ENCODE peak calls at places on chromosomes 7 and 10, in seven cellular contexts. W is mammary epithelial cell; Q is ovary; L is SK-N-MC; T is CD8-positive, alpha-beta T cell; M is tibial artery; P is CD8-positive, alpha-beta memory T cell. F is an unnamed sample.

GRCh38 chr10:91908358-91909177 is 718 bp downstream of the FGFBP3 start:
- DNase-seq in W (peak; percentile 71), Q (peak; percentile 55), L (no peak), T (peak; percentile 75), M (peak; percentile 72), P (peak; percentile 76), F (peak; percentile 67)

GRCh38 chr7:116524609-116525297 is at the start of gene CAV1:
- DNase-seq in W (peak; percentile 98), Q (peak; percentile 88), L (peak; percentile 87), T (peak; percentile 42), M (peak; percentile 89), P (peak; percentile 39), F (peak; percentile 58)

GRCh38 chr7:148699024-148699771 is 495 bp downstream of the CUL1 start:
- DNase-seq in W (peak; percentile 64), Q (peak; percentile 76), L (no peak), T (peak; percentile 59), M (peak; percentile 58), P (no peak), F (peak; percentile 68)

GRCh38 chr7:156064921-156065386 is 252.7 kb upstream of the SHH start:
- DNase-seq in W (peak; percentile 29), Q (no peak), L (no peak), T (no peak), M (no peak), P (no peak), F (no peak)

GRCh38 chr10:17742918-17743317 is 9.1 kb upstream of the TMEM236 start:
- DNase-seq in W (peak; percentile 19), Q (peak; percentile 57), L (no peak), T (peak; percentile 63), M (peak; percentile 56), P (peak; percentile 49), F (no peak)

GRCh38 chr7:42611961-42612360 is 299.9 kb downstream of the C7orf25 start:
- DNase-seq in W (no peak), Q (no peak), L (no peak), T (no peak), M (no peak), P (no peak), F (no peak)

GRCh38 chr10:59877191-59877671 is 29.1 kb downstream of the CCDC6 start:
- DNase-seq in W (no peak), Q (no peak), L (no peak), T (no peak), M (no peak), P (no peak), F (no peak)

GRCh38 chr7:40580776-40581175 is 446.0 kb downstream of the SUGCT start:
- DNase-seq in W (no peak), Q (no peak), L (no peak), T (no peak), M (no peak), P (no peak), F (no peak)

GRCh38 chr10:2122431-2123124 is 385.3 kb upstream of the ADARB2 start:
- DNase-seq in W (peak; percentile 44), Q (no peak), L (no peak), T (no peak), M (no peak), P (no peak), F (no peak)

GRCh38 chr7:98240961-98241673 is 10.9 kb downstream of the TECPR1 start:
- DNase-seq in W (no peak), Q (no peak), L (no peak), T (no peak), M (no peak), P (peak; percentile 22), F (no peak)

GRCh38 chr10:126156012-126156411 is 232.3 kb downstream of the ADAM12 start:
- DNase-seq in W (peak; percentile 3), Q (no peak), L (no peak), T (no peak), M (no peak), P (no peak), F (no peak)

GRCh38 chr7:13057462-13058200 is 370.2 kb downstream of the ARL4A start:
- DNase-seq in W (no peak), Q (no peak), L (no peak), T (no peak), M (no peak), P (no peak), F (no peak)

GRCh38 chr10:131444862-131445461 is 133.4 kb upstream of the TCERG1L start:
- DNase-seq in W (no peak), Q (no peak), L (no peak), T (no peak), M (no peak), P (no peak), F (no peak)

GRCh38 chr10:110358869-110359629 is 54.3 kb upstream of the SMNDC1 start:
- DNase-seq in W (peak; percentile 84), Q (no peak), L (no peak), T (no peak), M (no peak), P (no peak), F (no peak)

GRCh38 chr10:54159924-54160323 is 641.1 kb downstream of the PCDH15 start:
- DNase-seq in W (no peak), Q (no peak), L (no peak), T (no peak), M (no peak), P (no peak), F (no peak)

GRCh38 chr7:48171190-48171589 is at the start of gene ABCA13:
- DNase-seq in W (peak; percentile 83), Q (no peak), L (no peak), T (no peak), M (no peak), P (no peak), F (no peak)

GRCh38 chr10:128956149-128956548 is 510.9 kb upstream of the MGMT start:
- DNase-seq in W (no peak), Q (no peak), L (no peak), T (no peak), M (no peak), P (no peak), F (no peak)

GRCh38 chr10:77377034-77377433 is 260.6 kb downstream of the KCNMA1 start:
- DNase-seq in W (no peak), Q (no peak), L (no peak), T (no peak), M (no peak), P (no peak), F (peak; percentile 26)

GRCh38 chr7:27999829-28000228 is 180.8 kb downstream of the JAZF1 start:
- DNase-seq in W (peak; percentile 4), Q (no peak), L (no peak), T (no peak), M (no peak), P (no peak), F (no peak)

GRCh38 chr10:98292976-98293375 is 25.0 kb upstream of the LOXL4 start:
- DNase-seq in W (no peak), Q (no peak), L (no peak), T (no peak), M (no peak), P (no peak), F (no peak)

GRCh38 chr7:78770422-78771410 is 682.8 kb downstream of the MAGI2 start:
- DNase-seq in W (no peak), Q (peak; percentile 13), L (no peak), T (no peak), M (no peak), P (no peak), F (no peak)

GRCh38 chr10:71571460-71572175 is 148.0 kb downstream of the C10orf105 start:
- DNase-seq in W (no peak), Q (no peak), L (no peak), T (no peak), M (no peak), P (no peak), F (no peak)

GRCh38 chr7:147911224-147911623 is 679.3 kb upstream of the C7orf33 start:
- DNase-seq in W (no peak), Q (no peak), L (no peak), T (no peak), M (no peak), P (no peak), F (no peak)

GRCh38 chr7:116906391-116906790 is 44.0 kb downstream of the CAPZA2 start:
- DNase-seq in W (no peak), Q (no peak), L (no peak), T (no peak), M (no peak), P (no peak), F (no peak)

DNA sequence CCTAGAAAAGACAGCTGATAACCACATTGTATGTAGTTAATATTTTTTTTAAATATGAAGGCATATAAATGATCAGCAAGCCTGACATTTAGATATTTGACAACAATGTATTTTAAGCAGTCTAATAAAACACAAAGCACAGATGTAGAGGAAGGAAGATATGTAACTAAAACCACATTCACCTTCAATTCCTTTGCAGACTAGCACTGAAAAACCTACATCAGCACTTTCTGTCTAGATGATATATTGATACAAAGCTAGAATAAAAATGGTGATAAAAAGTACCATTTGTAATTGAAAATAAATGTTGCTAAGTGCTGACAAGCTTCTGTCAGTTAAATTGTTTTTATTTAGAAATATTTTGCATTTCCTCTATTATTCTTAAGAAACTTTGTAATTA is 153.6 kb downstream of the IMMP2L start:
- DNase-seq in W (no peak), Q (no peak), L (no peak), T (no peak), M (no peak), P (no peak), F (no peak)
- H3K27ac ChIP-seq in W (no peak overlapping the region), Q (no peak overlapping the region), L (no peak overlapping the region), T (no peak overlapping the region), M (no peak overlapping the region), P (no peak overlapping the region), F (no peak overlapping the region)

GRCh38 chr7:105352018-105352612 is 36.6 kb downstream of the SRPK2 start:
- DNase-seq in W (peak; percentile 68), Q (peak; percentile 59), L (peak; percentile 50), T (peak; percentile 68), M (peak; percentile 88), P (peak; percentile 77), F (peak; percentile 74)
- H3K27ac ChIP-seq in W (peak overlapping the region; percentile 59), Q (peak overlapping the region; percentile 35), L (no peak overlapping the region), T (no peak overlapping the region), M (peak overlapping the region; percentile 44), P (no peak overlapping the region), F (peak overlapping the region; percentile 66)

GRCh38 chr10:122981066-122981464 is 864 bp downstream of the PSTK start:
- DNase-seq in W (peak; percentile 31), Q (no peak), L (no peak), T (no peak), M (no peak), P (no peak), F (no peak)
- H3K27ac ChIP-seq in W (peak overlapping the region; percentile 45), Q (peak overlapping the region; percentile 96), L (no peak overlapping the region), T (peak overlapping the region; percentile 19), M (peak overlapping the region; percentile 90), P (no peak overlapping the region), F (peak overlapping the region; percentile 96)

GRCh38 chr10:100746413-100746931 is 1.1 kb downstream of the PAX2 start:
- DNase-seq in W (no peak), Q (no peak), L (no peak), T (no peak), M (no peak), P (no peak), F (no peak)
- H3K27ac ChIP-seq in W (no peak overlapping the region), Q (no peak overlapping the region), L (no peak overlapping the region), T (no peak overlapping the region), M (no peak overlapping the region), P (no peak overlapping the region), F (no peak overlapping the region)